ENCODE peak calls at places on chromosome 21, in five cellular contexts. One of them, this sample, is unnamed. For H3K27me3, the result is how much of the 10 kb centered on the place peaks cover.

GRCh38 chr21:14691924-14692323 is 145.8 kb upstream of the SAMSN1 start:
- DNase-seq in K562: no peak
- DNase-seq in H1: no peak
- DNase-seq in HepG2: no peak
- DNase-seq in GM12878: no peak
- DNase-seq in this sample: no peak

GRCh38 chr21:25571726-25572121 is 35.6 kb downstream of the MRPL39 start:
- DNase-seq in K562: no peak
- DNase-seq in HepG2: no peak
- DNase-seq in GM12878: no peak
- DNase-seq in H1: no peak
- DNase-seq in this sample: no peak

GRCh38 chr21:36186506-36187399 is 30.1 kb downstream of the DOP1B start:
- DNase-seq in H1: no peak
- DNase-seq in K562: no peak
- DNase-seq in HepG2: no peak
- DNase-seq in GM12878: no peak
- DNase-seq in this sample: no peak

GRCh38 chr21:17585875-17586450 is 26.7 kb downstream of the BTG3 start:
- DNase-seq in HepG2: peak
- DNase-seq in H1: no peak
- DNase-seq in GM12878: no peak
- DNase-seq in K562: peak
- DNase-seq in this sample: peak

GRCh38 chr21:34105947-34106541 is 32.7 kb downstream of the MRPS6 start:
- DNase-seq in H1: no peak
- DNase-seq in K562: no peak
- DNase-seq in HepG2: no peak
- DNase-seq in GM12878: no peak
- DNase-seq in this sample: no peak

GRCh38 chr21:36664678-36665022 is 34.3 kb upstream of the SIM2 start:
- DNase-seq in H1: no peak
- DNase-seq in HepG2: no peak
- DNase-seq in GM12878: no peak
- DNase-seq in K562: no peak
- DNase-seq in this sample: no peak

GRCh38 chr21:18153063-18153462 is 91.6 kb upstream of the CHODL start:
- DNase-seq in H1: no peak
- DNase-seq in GM12878: no peak
- DNase-seq in K562: no peak
- DNase-seq in HepG2: no peak
- DNase-seq in this sample: no peak

GRCh38 chr21:14685568-14685967 is 139.5 kb upstream of the SAMSN1 start:
- DNase-seq in GM12878: peak
- DNase-seq in HepG2: no peak
- DNase-seq in H1: no peak
- DNase-seq in K562: no peak
- DNase-seq in this sample: no peak

GRCh38 chr21:16279658-16280581 is 550.1 kb downstream of the USP25 start:
- DNase-seq in HepG2: no peak
- DNase-seq in GM12878: no peak
- DNase-seq in K562: no peak
- DNase-seq in H1: peak
- DNase-seq in this sample: peak

GRCh38 chr21:46515109-46515508 is 56.4 kb downstream of the DIP2A start:
- DNase-seq in K562: no peak
- DNase-seq in H1: no peak
- DNase-seq in GM12878: no peak
- DNase-seq in HepG2: no peak
- DNase-seq in this sample: no peak

GRCh38 chr21:16945580-16945979 is 567.3 kb upstream of the CXADR start:
- DNase-seq in K562: no peak
- DNase-seq in H1: no peak
- DNase-seq in HepG2: no peak
- DNase-seq in GM12878: no peak
- DNase-seq in this sample: no peak

GRCh38 chr21:35206141-35207125 is 157.3 kb upstream of the RUNX1 start:
- DNase-seq in HepG2: no peak
- DNase-seq in GM12878: no peak
- DNase-seq in H1: no peak
- DNase-seq in K562: peak
- DNase-seq in this sample: no peak

GRCh38 chr21:35857082-35857481 is 203.2 kb downstream of the SETD4 start:
- DNase-seq in HepG2: no peak
- DNase-seq in GM12878: no peak
- DNase-seq in K562: no peak
- DNase-seq in H1: no peak
- DNase-seq in this sample: no peak

GRCh38 chr21:42829954-42830353 is 49.4 kb downstream of the WDR4 start:
- DNase-seq in GM12878: no peak
- DNase-seq in H1: peak
- DNase-seq in HepG2: no peak
- DNase-seq in K562: no peak
- DNase-seq in this sample: no peak

GRCh38 chr21:29887313-29888009 is 52.3 kb downstream of the GRIK1 start:
- DNase-seq in K562: no peak
- DNase-seq in HepG2: no peak
- DNase-seq in H1: no peak
- DNase-seq in GM12878: no peak
- DNase-seq in this sample: no peak

GRCh38 chr21:29888437-29888836 is 51.4 kb downstream of the GRIK1 start:
- DNase-seq in HepG2: no peak
- DNase-seq in GM12878: no peak
- DNase-seq in K562: no peak
- DNase-seq in H1: no peak
- DNase-seq in this sample: no peak

GRCh38 chr21:29885491-29885890 is 54.3 kb downstream of the GRIK1 start:
- DNase-seq in GM12878: no peak
- DNase-seq in HepG2: no peak
- DNase-seq in H1: no peak
- DNase-seq in K562: no peak
- DNase-seq in this sample: no peak
- TF ChIP-seq CREB1 in GM12878: no peak
- TF ChIP-seq CREB1 in HepG2: no peak
- TF ChIP-seq CREB1 in H1: no peak
- TF ChIP-seq CREB1 in K562: no peak
- TF ChIP-seq CREB1 in this sample: no peak

GRCh38 chr21:44724926-44725325 is 13.6 kb upstream of the TSPEAR start:
- DNase-seq in H1: no peak
- DNase-seq in K562: no peak
- DNase-seq in GM12878: no peak
- DNase-seq in HepG2: no peak
- DNase-seq in this sample: no peak
- H3K27me3 ChIP-seq in H1: under half
- H3K27me3 ChIP-seq in K562: half or more
- H3K27me3 ChIP-seq in GM12878: under half
- H3K27me3 ChIP-seq in HepG2: under half
- H3K27me3 ChIP-seq in this sample: under half

GRCh38 chr21:38976900-38977299 is 171.2 kb downstream of the ETS2 start:
- DNase-seq in GM12878: no peak
- DNase-seq in H1: no peak
- DNase-seq in K562: no peak
- DNase-seq in HepG2: no peak
- DNase-seq in this sample: no peak

GRCh38 chr21:38982096-38982495 is 176.4 kb downstream of the ETS2 start:
- DNase-seq in K562: no peak
- DNase-seq in HepG2: peak
- DNase-seq in GM12878: no peak
- DNase-seq in H1: no peak
- DNase-seq in this sample: peak

GRCh38 chr21:38980416-38981319 is 174.9 kb downstream of the ETS2 start:
- DNase-seq in GM12878: no peak
- DNase-seq in H1: no peak
- DNase-seq in K562: no peak
- DNase-seq in HepG2: no peak
- DNase-seq in this sample: no peak

GRCh38 chr21:38982804-38983203 is 177.1 kb downstream of the ETS2 start:
- DNase-seq in H1: no peak
- DNase-seq in GM12878: no peak
- DNase-seq in HepG2: no peak
- DNase-seq in K562: no peak
- DNase-seq in this sample: no peak

GRCh38 chr21:38979271-38980196 is 173.8 kb downstream of the ETS2 start:
- DNase-seq in GM12878: no peak
- DNase-seq in K562: no peak
- DNase-seq in HepG2: no peak
- DNase-seq in H1: peak
- DNase-seq in this sample: peak
- TF ChIP-seq CREB1 in GM12878: no peak
- TF ChIP-seq CREB1 in K562: no peak
- TF ChIP-seq CREB1 in HepG2: no peak
- TF ChIP-seq CREB1 in H1: peak
- TF ChIP-seq CREB1 in this sample: no peak

GRCh38 chr21:32580949-32581348 is 4.4 kb downstream of the TCP10L start:
- DNase-seq in H1: no peak
- DNase-seq in HepG2: no peak
- DNase-seq in GM12878: no peak
- DNase-seq in K562: no peak
- DNase-seq in this sample: no peak
- H3K27me3 ChIP-seq in H1: under half
- H3K27me3 ChIP-seq in HepG2: under half
- H3K27me3 ChIP-seq in GM12878: under half
- H3K27me3 ChIP-seq in K562: half or more
- H3K27me3 ChIP-seq in this sample: under half

DNA sequence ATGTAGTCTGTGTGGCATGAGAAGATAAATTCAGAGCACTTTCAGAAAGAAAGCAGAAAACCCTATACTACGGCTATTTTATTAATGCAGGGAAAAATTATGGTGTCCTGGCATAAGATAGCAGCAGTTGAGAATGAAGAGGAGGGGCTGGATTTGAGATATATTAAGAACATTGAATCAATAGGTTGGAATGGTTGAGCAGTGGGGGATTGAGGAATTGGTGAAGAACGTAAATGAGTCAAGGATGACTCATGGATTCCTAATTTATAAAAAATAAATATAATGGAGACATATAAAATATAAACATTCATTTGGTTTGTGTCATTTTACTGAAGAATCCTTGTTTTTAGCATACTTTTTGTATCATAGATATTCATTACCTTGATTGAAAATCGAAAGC is 234.3 kb upstream of the ADAMTS5 start:
- DNase-seq in H1: no peak
- DNase-seq in HepG2: no peak
- DNase-seq in GM12878: no peak
- DNase-seq in K562: no peak
- DNase-seq in this sample: no peak
- TF ChIP-seq CREB1 in H1: no peak
- TF ChIP-seq CREB1 in HepG2: no peak
- TF ChIP-seq CREB1 in GM12878: no peak
- TF ChIP-seq CREB1 in K562: no peak
- TF ChIP-seq CREB1 in this sample: no peak

GRCh38 chr21:45320261-45320990 is 32.7 kb upstream of the POFUT2 start:
- DNase-seq in H1: peak
- DNase-seq in HepG2: no peak
- DNase-seq in GM12878: no peak
- DNase-seq in K562: no peak
- DNase-seq in this sample: no peak
- H3K27me3 ChIP-seq in H1: under half
- H3K27me3 ChIP-seq in HepG2: under half
- H3K27me3 ChIP-seq in GM12878: under half
- H3K27me3 ChIP-seq in K562: under half
- H3K27me3 ChIP-seq in this sample: under half

DNA sequence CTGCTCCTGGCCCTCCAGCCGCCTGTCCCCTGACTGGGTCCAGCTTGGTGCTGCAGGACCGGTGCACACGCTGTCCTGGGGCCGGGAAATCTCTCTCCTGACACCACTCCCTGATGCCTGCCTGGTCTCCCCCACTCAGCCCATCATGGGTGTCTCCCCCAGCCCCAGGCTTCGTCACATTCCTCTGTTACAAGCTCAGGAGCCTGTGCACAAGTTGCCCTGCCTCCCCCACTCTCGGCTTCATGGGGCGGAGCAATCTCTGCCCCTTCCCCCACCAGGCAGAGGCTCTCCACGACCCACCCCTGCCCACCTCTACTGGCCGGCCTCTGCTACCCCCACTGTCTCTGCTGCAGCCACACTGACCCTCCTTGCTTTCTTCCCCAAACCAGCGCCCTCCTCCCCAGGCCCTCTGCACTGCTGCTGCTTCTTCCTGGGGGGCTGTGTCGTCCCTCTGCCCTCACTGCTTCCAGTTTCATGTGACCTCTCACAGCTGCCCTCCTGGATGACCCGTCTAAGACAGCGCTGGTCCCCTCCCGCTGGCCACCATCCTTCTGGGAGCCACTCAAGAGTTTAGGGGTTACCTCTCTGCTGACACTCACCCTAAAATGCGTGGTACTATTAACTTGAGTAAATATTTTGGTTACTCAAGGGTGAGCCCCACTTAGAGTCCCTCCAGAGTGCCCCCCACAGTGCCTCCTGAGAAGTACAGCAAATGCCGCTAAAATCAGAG is 5.7 kb upstream of the RIPK4 start:
- DNase-seq in K562: no peak
- DNase-seq in HepG2: no peak
- DNase-seq in H1: no peak
- DNase-seq in GM12878: no peak
- DNase-seq in this sample: no peak
- TF ChIP-seq CREB1 in K562: no peak
- TF ChIP-seq CREB1 in HepG2: no peak
- TF ChIP-seq CREB1 in H1: no peak
- TF ChIP-seq CREB1 in GM12878: no peak
- TF ChIP-seq CREB1 in this sample: no peak

GRCh38 chr21:44555200-44555875 is 3.3 kb downstream of the KRTAP10-3 start:
- DNase-seq in GM12878: no peak
- DNase-seq in H1: peak
- DNase-seq in K562: no peak
- DNase-seq in HepG2: no peak
- DNase-seq in this sample: no peak
- H3K27me3 ChIP-seq in GM12878: under half
- H3K27me3 ChIP-seq in H1: under half
- H3K27me3 ChIP-seq in K562: under half
- H3K27me3 ChIP-seq in HepG2: under half
- H3K27me3 ChIP-seq in this sample: under half